ENCODE peak calls at places on chromosomes 7 and 10, in four cellular contexts. Y is K562, G is SK-N-SH, X is GM12878. U is an unnamed sample.

GRCh38 chr7:34759477-34760125 is 101.6 kb downstream of the NPSR1 start:
- DNase-seq in Y (peak), G (peak), X (no peak), U (peak)

GRCh38 chr10:89213191-89213808 is 6.2 kb upstream of the CH25H start:
- DNase-seq in Y (peak), G (peak), X (no peak), U (peak)

GRCh38 chr10:77456414-77456813 is 181.2 kb downstream of the KCNMA1 start:
- DNase-seq in Y (no peak), G (peak), X (no peak), U (peak)

GRCh38 chr10:88150338-88150737 is 286.9 kb downstream of the PTEN start:
- DNase-seq in Y (no peak), G (no peak), X (no peak), U (peak)

GRCh38 chr7:129734400-129734799 is 122.9 kb downstream of the NRF1 start:
- DNase-seq in Y (no peak), G (no peak), X (no peak), U (no peak)

GRCh38 chr7:84105582-84105981 is 89.0 kb downstream of the SEMA3A start:
- DNase-seq in Y (no peak), G (no peak), X (no peak), U (peak)

GRCh38 chr7:68103319-68103718 is 1106.7 kb downstream of the TYW1 start:
- DNase-seq in Y (no peak), G (no peak), X (no peak), U (no peak)

GRCh38 chr10:120832106-120832505 is 19.1 kb upstream of the WDR11 start:
- DNase-seq in Y (no peak), G (no peak), X (no peak), U (no peak)

GRCh38 chr10:122374859-122375721 is 582 bp downstream of the PLEKHA1 start:
- DNase-seq in Y (peak), G (peak), X (peak), U (peak)

GRCh38 chr7:110943686-110944350 is 147.1 kb upstream of the LRRN3 start:
- DNase-seq in Y (no peak), G (peak), X (no peak), U (peak)

GRCh38 chr10:23158370-23158769 is 33.7 kb upstream of the PTF1A start:
- DNase-seq in Y (peak), G (peak), X (no peak), U (peak)

GRCh38 chr10:59805043-59805442 is 51.8 kb upstream of the MRLN start:
- DNase-seq in Y (peak), G (peak), X (no peak), U (peak)

GRCh38 chr7:97480700-97481410 is 251.0 kb upstream of the TAC1 start:
- DNase-seq in Y (no peak), G (no peak), X (no peak), U (no peak)

GRCh38 chr7:17062433-17063383 is 180.9 kb upstream of the AGR3 start:
- DNase-seq in Y (no peak), G (no peak), X (no peak), U (peak)

GRCh38 chr7:74051629-74052410 is 23.8 kb downstream of the ELN start:
- DNase-seq in Y (peak), G (peak), X (no peak), U (no peak)

GRCh38 chr7:37065779-37066271 is 341.5 kb upstream of the AOAH start:
- DNase-seq in Y (no peak), G (no peak), X (peak), U (peak)

GRCh38 chr7:104142147-104142546 is 65.7 kb downstream of the ORC5 start:
- DNase-seq in Y (no peak), G (no peak), X (no peak), U (no peak)

GRCh38 chr7:628041-628763 is 98.3 kb upstream of the DNAAF5 start:
- DNase-seq in Y (no peak), G (no peak), X (no peak), U (no peak)

GRCh38 chr10:70656489-70656888 is 15.8 kb upstream of the ADAMTS14 start:
- DNase-seq in Y (peak), G (no peak), X (peak), U (peak)

GRCh38 chr10:89283174-89283987 is 18.5 kb upstream of the IFIT2 start:
- DNase-seq in Y (no peak), G (peak), X (no peak), U (peak)

GRCh38 chr7:32515890-32516550 is 20.7 kb downstream of the AVL9 start:
- DNase-seq in Y (no peak), G (no peak), X (no peak), U (peak)

GRCh38 chr7:35253680-35254495 is at the start of gene TBX20:
- DNase-seq in Y (no peak), G (peak), X (no peak), U (peak)

GRCh38 chr10:106987362-106987761 is 177.1 kb downstream of the SORCS1 start:
- DNase-seq in Y (no peak), G (no peak), X (no peak), U (no peak)

GRCh38 chr10:92847185-92847864 is 995 bp upstream of the EXOC6 start:
- DNase-seq in Y (no peak), G (no peak), X (no peak), U (peak)

GRCh38 chr7:70063796-70064423 is 465.6 kb downstream of the AUTS2 start:
- DNase-seq in Y (no peak), G (no peak), X (no peak), U (no peak)

GRCh38 chr7:70098905-70099672 is 500.8 kb downstream of the AUTS2 start:
- DNase-seq in Y (no peak), G (no peak), X (no peak), U (no peak)

GRCh38 chr10:31004611-31005193 is 27.0 kb downstream of the ZNF438 start:
- DNase-seq in Y (no peak), G (no peak), X (no peak), U (peak)

GRCh38 chr7:116899308-116899707 is 36.9 kb downstream of the CAPZA2 start:
- DNase-seq in Y (no peak), G (no peak), X (no peak), U (no peak)

GRCh38 chr7:25527665-25528064 is 299.4 kb upstream of the NPVF start:
- DNase-seq in Y (no peak), G (no peak), X (no peak), U (no peak)

GRCh38 chr7:157309990-157310668 is 26.7 kb upstream of the DNAJB6 start:
- DNase-seq in Y (no peak), G (peak), X (no peak), U (peak)

GRCh38 chr10:91536101-91536500 is 96.8 kb downstream of the PPP1R3C start:
- DNase-seq in Y (no peak), G (no peak), X (no peak), U (peak)

GRCh38 chr7:41449286-41449685 is 253.6 kb downstream of the INHBA start:
- DNase-seq in Y (no peak), G (no peak), X (no peak), U (no peak)

GRCh38 chr7:41447106-41448042 is 255.5 kb downstream of the INHBA start:
- DNase-seq in Y (no peak), G (no peak), X (no peak), U (peak)

GRCh38 chr7:41448104-41448503 is 254.8 kb downstream of the INHBA start:
- DNase-seq in Y (no peak), G (no peak), X (no peak), U (peak)

GRCh38 chr7:41445432-41445831 is 257.5 kb downstream of the INHBA start:
- DNase-seq in Y (no peak), G (no peak), X (no peak), U (no peak)

GRCh38 chr7:41445951-41446350 is 256.9 kb downstream of the INHBA start:
- DNase-seq in Y (no peak), G (no peak), X (no peak), U (no peak)
- TF ChIP-seq MXI1 in Y (no peak), G (no peak), X (no peak), U (no peak)

GRCh38 chr7:5283421-5284303 is 919 bp downstream of the SLC29A4 start:
- DNase-seq in Y (peak), G (peak), X (no peak), U (no peak)

GRCh38 chr7:5287802-5288201 is 5.1 kb downstream of the SLC29A4 start:
- DNase-seq in Y (no peak), G (no peak), X (no peak), U (no peak)

GRCh38 chr7:5282464-5283316 is at the start of gene SLC29A4:
- DNase-seq in Y (peak), G (peak), X (no peak), U (no peak)

GRCh38 chr7:5286933-5287332 is 4.2 kb downstream of the SLC29A4 start:
- DNase-seq in Y (no peak), G (no peak), X (no peak), U (no peak)

GRCh38 chr7:5284304-5285281 is 1.9 kb downstream of the SLC29A4 start:
- DNase-seq in Y (peak), G (peak), X (peak), U (no peak)
- TF ChIP-seq RCOR1 in Y (no peak), G (peak), X (no peak), U (no peak)

GRCh38 chr7:155568335-155568660 is 21.9 kb upstream of the CNPY1 start:
- DNase-seq in Y (no peak), G (no peak), X (no peak), U (no peak)
- TF ChIP-seq MXI1 in Y (no peak), G (no peak), X (no peak), U (no peak)

GRCh38 chr10:75469018-75469616 is 37.7 kb downstream of the LRMDA start:
- DNase-seq in Y (no peak), G (no peak), X (no peak), U (peak)
- TF ChIP-seq RCOR1 in Y (no peak), G (no peak), X (no peak), U (no peak)

GRCh38 chr7:71613316-71613715 is 481.4 kb downstream of the GALNT17 start:
- DNase-seq in Y (no peak), G (no peak), X (no peak), U (no peak)
- TF ChIP-seq MXI1 in Y (no peak), G (no peak), X (no peak), U (no peak)

GRCh38 chr10:80197972-80198591 is 7.3 kb downstream of the ANXA11 start:
- DNase-seq in Y (no peak), G (no peak), X (no peak), U (no peak)
- TF ChIP-seq RCOR1 in Y (no peak), G (no peak), X (no peak), U (no peak)

GRCh38 chr7:42666994-42667393 is 244.9 kb downstream of the C7orf25 start:
- DNase-seq in Y (no peak), G (no peak), X (no peak), U (no peak)

GRCh38 chr7:42673951-42674350 is 237.9 kb downstream of the C7orf25 start:
- DNase-seq in Y (no peak), G (no peak), X (no peak), U (no peak)

GRCh38 chr7:42672339-42672990 is 239.4 kb downstream of the C7orf25 start:
- DNase-seq in Y (no peak), G (no peak), X (no peak), U (no peak)

GRCh38 chr7:42671627-42672026 is 240.2 kb downstream of the C7orf25 start:
- DNase-seq in Y (no peak), G (no peak), X (no peak), U (no peak)
- TF ChIP-seq MXI1 in Y (no peak), G (no peak), X (no peak), U (no peak)

GRCh38 chr7:75531359-75531821 is 39.3 kb downstream of the SPDYE5 start:
- DNase-seq in Y (no peak), G (no peak), X (no peak), U (peak)
- TF ChIP-seq RCOR1 in Y (no peak), G (no peak), X (no peak), U (no peak)

GRCh38 chr10:28010821-28011220 is 11.9 kb upstream of the ODAD2 start:
- DNase-seq in Y (no peak), G (no peak), X (no peak), U (no peak)
- TF ChIP-seq MXI1 in Y (no peak), G (no peak), X (no peak), U (no peak)

U was measured in IMR-90.